ENCODE peak calls at places on chromosomes 7 and 10, in eight cellular contexts. K is GM12865; A is activated naive CD8-positive, alpha-beta T cell treated with anti-CD3 and anti-CD28 coated beads, Interleukin-2, amount 50 U/mL, for 24 hours; U is brain pericyte; W is sciatic nerve; G is activated T-helper 1 cell treated with anti-CD3 and anti-CD28 coated beads, Interleukin-2, amount 50 U/mL, for 16 hours; B is posterior vena cava; J is kidney tubule cell. Q is an unnamed sample.
A peak's percentile ranks its signal among the peaks of the same experiment; 100 is the strongest.

GRCh38 chr7:137978464-137979237 is 23.2 kb downstream of the CREB3L2 start:
- DNase-seq in K (no peak), A (no peak), U (peak; percentile 92), W (peak; percentile 77), G (no peak), B (peak; percentile 89), J (peak; percentile 90), Q (peak; percentile 81)

GRCh38 chr7:29811597-29811996 is 5.3 kb downstream of the WIPF3 start:
- DNase-seq in K (no peak), A (no peak), U (no peak), W (no peak), G (no peak), B (no peak), J (no peak), Q (no peak)

GRCh38 chr10:120460776-120461175 is 3.7 kb downstream of the PLPP4 start:
- DNase-seq in K (no peak), A (no peak), U (no peak), W (no peak), G (no peak), B (no peak), J (peak; percentile 97), Q (peak; percentile 67)

GRCh38 chr7:15305002-15305600 is 256.7 kb downstream of the AGMO start:
- DNase-seq in K (peak; percentile 50), A (peak; percentile 4), U (no peak), W (no peak), G (no peak), B (no peak), J (peak; percentile 67), Q (peak; percentile 51)

GRCh38 chr10:111598433-111599059 is 521.7 kb downstream of the ADRA2A start:
- DNase-seq in K (peak; percentile 73), A (peak; percentile 41), U (no peak), W (peak; percentile 61), G (no peak), B (no peak), J (peak; percentile 68), Q (peak; percentile 62)

GRCh38 chr7:116403265-116403664 is 96.3 kb upstream of the CAV2 start:
- DNase-seq in K (no peak), A (no peak), U (no peak), W (no peak), G (no peak), B (no peak), J (no peak), Q (no peak)

GRCh38 chr7:123154231-123154860 is 45.4 kb downstream of the SLC13A1 start:
- DNase-seq in K (peak; percentile 80), A (peak; percentile 50), U (peak; percentile 24), W (peak; percentile 76), G (no peak), B (peak; percentile 46), J (peak; percentile 83), Q (peak; percentile 91)

GRCh38 chr10:17590969-17591645 is 26.1 kb downstream of the HACD1 start:
- DNase-seq in K (no peak), A (no peak), U (no peak), W (no peak), G (no peak), B (no peak), J (no peak), Q (no peak)

GRCh38 chr7:39605087-39605486 is 18.3 kb upstream of the RALA start:
- DNase-seq in K (no peak), A (no peak), U (no peak), W (no peak), G (no peak), B (no peak), J (peak; percentile 90), Q (peak; percentile 79)

GRCh38 chr10:30825022-30825421 is 195.5 kb upstream of the LYZL2 start:
- DNase-seq in K (no peak), A (no peak), U (no peak), W (no peak), G (no peak), B (no peak), J (no peak), Q (no peak)

GRCh38 chr7:117564080-117564479 is 84.3 kb downstream of the CFTR start:
- DNase-seq in K (peak; percentile 29), A (no peak), U (no peak), W (no peak), G (no peak), B (no peak), J (no peak), Q (no peak)

GRCh38 chr7:81887098-81887497 is 117.3 kb upstream of the HGF start:
- DNase-seq in K (peak; percentile 63), A (no peak), U (no peak), W (no peak), G (no peak), B (no peak), J (no peak), Q (no peak)

GRCh38 chr10:86349474-86349873 is 17.1 kb downstream of the GRID1 start:
- DNase-seq in K (peak; percentile 40), A (no peak), U (no peak), W (no peak), G (no peak), B (peak; percentile 43), J (no peak), Q (no peak)

GRCh38 chr7:1550005-1550845 is 5.8 kb downstream of the TMEM184A start:
- DNase-seq in K (no peak), A (no peak), U (no peak), W (no peak), G (no peak), B (no peak), J (no peak), Q (no peak)

GRCh38 chr10:48332166-48332870 is 25.8 kb downstream of the MAPK8 start:
- DNase-seq in K (no peak), A (no peak), U (no peak), W (no peak), G (no peak), B (no peak), J (no peak), Q (no peak)

GRCh38 chr7:96152706-96153105 is 169.2 kb downstream of the SLC25A13 start:
- DNase-seq in K (no peak), A (no peak), U (no peak), W (no peak), G (no peak), B (no peak), J (no peak), Q (no peak)